ENCODE peak calls at places on chromosomes 16 and 17, in eight cellular contexts. V is ovary; Q is mucosa of descending colon; C is tibial artery; N is CD4-positive, alpha-beta memory T cell; G is Caco-2; R is tibial nerve; J is CD8-positive, alpha-beta memory T cell. I is an unnamed sample.
A peak's percentile ranks its signal among the peaks of the same experiment; 100 is the strongest.

GRCh38 chr17:40540448-40540847 is 24.8 kb downstream of the CCR7 start:
- DNase-seq in V (peak; percentile 36), Q (peak; percentile 29), C (no peak), N (peak; percentile 60), G (no peak), R (no peak), J (peak; percentile 43), I (peak; percentile 71)

GRCh38 chr17:50565559-50566350 is 5.2 kb downstream of the CACNA1G start:
- DNase-seq in V (no peak), Q (no peak), C (no peak), N (no peak), G (no peak), R (no peak), J (no peak), I (no peak)

GRCh38 chr17:37490638-37491614 is 1.2 kb downstream of the DUSP14 start:
- DNase-seq in V (peak; percentile 58), Q (no peak), C (peak; percentile 54), N (no peak), G (peak; percentile 70), R (peak; percentile 41), J (no peak), I (peak; percentile 13)

GRCh38 chr17:70677783-70678647 is 508.7 kb downstream of the KCNJ2 start:
- DNase-seq in V (no peak), Q (no peak), C (no peak), N (no peak), G (no peak), R (no peak), J (no peak), I (no peak)

GRCh38 chr17:82424001-82424862 is 5.8 kb upstream of the OGFOD3 start:
- DNase-seq in V (no peak), Q (peak; percentile 53), C (no peak), N (peak; percentile 44), G (peak; percentile 35), R (peak; percentile 63), J (peak; percentile 50), I (peak; percentile 69)

GRCh38 chr17:35416659-35417058 is 15.6 kb downstream of the SLFN12 start:
- DNase-seq in V (no peak), Q (no peak), C (no peak), N (no peak), G (no peak), R (no peak), J (no peak), I (no peak)

GRCh38 chr17:13544292-13544691 is 57.4 kb downstream of the HS3ST3A1 start:
- DNase-seq in V (peak; percentile 84), Q (no peak), C (no peak), N (no peak), G (no peak), R (no peak), J (no peak), I (no peak)

GRCh38 chr16:75320435-75320834 is 69.0 kb upstream of the BCAR1 start:
- DNase-seq in V (no peak), Q (no peak), C (no peak), N (no peak), G (peak; percentile 20), R (no peak), J (no peak), I (no peak)

GRCh38 chr16:5010576-5011329 is 23.0 kb downstream of the NAGPA start:
- DNase-seq in V (no peak), Q (no peak), C (no peak), N (no peak), G (no peak), R (no peak), J (no peak), I (no peak)

GRCh38 chr16:57352636-57353047 is 5.9 kb upstream of the CCL22 start:
- DNase-seq in V (no peak), Q (no peak), C (no peak), N (no peak), G (no peak), R (no peak), J (no peak), I (no peak)

GRCh38 chr16:35255186-35255803 is 1795.9 kb downstream of the TP53TG3F start:
- DNase-seq in V (no peak), Q (no peak), C (no peak), N (no peak), G (no peak), R (no peak), J (no peak), I (no peak)
- H3K9me3 ChIP-seq in V (no peaks in the 10 kb centered on the region), Q (peaks cover 63% of the 10 kb centered on the region), C (peaks cover 7% of the 10 kb centered on the region), N (peaks cover 8% of the 10 kb centered on the region), G (no peaks in the 10 kb centered on the region), R (no peaks in the 10 kb centered on the region), J (no peaks in the 10 kb centered on the region), I (no peaks in the 10 kb centered on the region)

GRCh38 chr16:66277311-66278070 is 89.0 kb upstream of the CDH5 start:
- DNase-seq in V (no peak), Q (no peak), C (no peak), N (no peak), G (no peak), R (no peak), J (no peak), I (no peak)
- H3K9me3 ChIP-seq in V (no peaks in the 10 kb centered on the region), Q (no peaks in the 10 kb centered on the region), C (no peaks in the 10 kb centered on the region), N (peaks cover 6% of the 10 kb centered on the region), G (peaks cover 5% of the 10 kb centered on the region), R (peaks cover 4% of the 10 kb centered on the region), J (no peaks in the 10 kb centered on the region), I (no peaks in the 10 kb centered on the region)

GRCh38 chr16:50818380-50818779 is 76.5 kb downstream of the CYLD start:
- DNase-seq in V (no peak), Q (no peak), C (no peak), N (no peak), G (no peak), R (no peak), J (no peak), I (no peak)

GRCh38 chr16:50819706-50820105 is 77.8 kb downstream of the CYLD start:
- DNase-seq in V (no peak), Q (no peak), C (no peak), N (no peak), G (no peak), R (no peak), J (no peak), I (no peak)

GRCh38 chr16:50814541-50814940 is 72.7 kb downstream of the CYLD start:
- DNase-seq in V (no peak), Q (no peak), C (no peak), N (no peak), G (no peak), R (no peak), J (no peak), I (peak; percentile 2)

GRCh38 chr16:50815382-50815781 is 73.5 kb downstream of the CYLD start:
- DNase-seq in V (no peak), Q (no peak), C (no peak), N (no peak), G (no peak), R (no peak), J (no peak), I (no peak)

DNA sequence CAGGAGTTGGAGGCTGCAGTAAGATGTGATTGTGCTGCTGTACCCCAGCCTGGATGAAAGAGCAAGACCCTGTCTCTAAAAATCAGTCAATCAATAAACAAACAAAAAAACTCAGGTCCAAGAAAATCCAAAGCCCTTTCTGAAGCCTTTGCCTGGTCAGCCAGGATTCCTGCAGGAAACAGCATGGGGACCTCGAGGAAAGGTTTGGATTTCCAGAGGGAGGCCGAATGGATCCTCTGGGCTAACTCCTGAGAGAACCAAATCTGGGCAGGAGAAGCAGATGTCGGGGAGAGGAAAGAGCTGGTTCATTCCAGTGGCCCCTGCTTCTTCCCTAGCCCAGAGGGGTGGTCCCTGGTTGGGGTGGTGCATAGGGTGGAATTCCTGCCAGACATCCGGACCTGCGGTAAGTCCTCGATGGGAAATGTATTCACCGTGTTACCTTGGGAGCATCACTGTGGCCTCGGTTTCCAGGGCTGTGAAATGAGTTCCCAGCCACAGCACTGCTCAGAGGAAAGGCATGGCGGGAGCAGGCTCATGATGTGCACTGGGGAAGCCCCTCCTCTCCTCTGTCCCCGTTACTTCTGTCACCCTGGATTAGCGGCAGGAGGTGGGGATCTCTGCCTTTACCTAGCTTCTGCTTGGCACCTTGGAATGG is 75.1 kb downstream of the CYLD start:
- DNase-seq in V (no peak), Q (no peak), C (no peak), N (no peak), G (no peak), R (no peak), J (no peak), I (no peak)
- H3K9me3 ChIP-seq in V (no peaks in the 10 kb centered on the region), Q (no peaks in the 10 kb centered on the region), C (no peaks in the 10 kb centered on the region), N (no peaks in the 10 kb centered on the region), G (no peaks in the 10 kb centered on the region), R (no peaks in the 10 kb centered on the region), J (no peaks in the 10 kb centered on the region), I (no peaks in the 10 kb centered on the region)

GRCh38 chr16:48597563-48598392 is 12.2 kb downstream of the N4BP1 start:
- DNase-seq in V (no peak), Q (no peak), C (no peak), N (no peak), G (no peak), R (no peak), J (no peak), I (no peak)
- H3K9me3 ChIP-seq in V (no peaks in the 10 kb centered on the region), Q (peaks cover 10% of the 10 kb centered on the region), C (no peaks in the 10 kb centered on the region), N (peaks cover 4% of the 10 kb centered on the region), G (peaks cover 20% of the 10 kb centered on the region), R (no peaks in the 10 kb centered on the region), J (no peaks in the 10 kb centered on the region), I (no peaks in the 10 kb centered on the region)